ENCODE peak calls at places on chromosomes 2 and 18, in seven cellular contexts. One of them, this sample, is unnamed.

GRCh38 chr18:59748628-59749360 is 51.6 kb upstream of the CCBE1 start:
- DNase-seq in ovary: no peak
- DNase-seq in upper lobe of right lung: no peak
- DNase-seq in left lung: no peak
- DNase-seq in A673: no peak
- DNase-seq in lower lobe of right lung: no peak
- DNase-seq in K562: no peak
- DNase-seq in this sample: no peak

GRCh38 chr2:150672311-150672710 is 184.8 kb upstream of the RND3 start:
- DNase-seq in left lung: no peak
- DNase-seq in ovary: no peak
- DNase-seq in lower lobe of right lung: no peak
- DNase-seq in A673: no peak
- DNase-seq in upper lobe of right lung: no peak
- DNase-seq in K562: no peak
- DNase-seq in this sample: no peak

GRCh38 chr2:15040429-15041084 is 408.0 kb downstream of the LRATD1 start:
- DNase-seq in lower lobe of right lung: no peak
- DNase-seq in K562: no peak
- DNase-seq in ovary: peak; percentile 27
- DNase-seq in A673: peak; percentile 62
- DNase-seq in upper lobe of right lung: no peak
- DNase-seq in left lung: no peak
- DNase-seq in this sample: no peak

GRCh38 chr2:111119004-111119846 is 1.5 kb upstream of the BCL2L11 start:
- DNase-seq in ovary: peak; percentile 33
- DNase-seq in K562: no peak
- DNase-seq in upper lobe of right lung: peak; percentile 69
- DNase-seq in left lung: peak; percentile 83
- DNase-seq in A673: no peak
- DNase-seq in lower lobe of right lung: peak; percentile 57
- DNase-seq in this sample: no peak

GRCh38 chr2:29314816-29315571 is 199.8 kb downstream of the CLIP4 start:
- DNase-seq in left lung: no peak
- DNase-seq in K562: no peak
- DNase-seq in A673: peak; percentile 86
- DNase-seq in ovary: no peak
- DNase-seq in upper lobe of right lung: no peak
- DNase-seq in lower lobe of right lung: peak; percentile 56
- DNase-seq in this sample: no peak

GRCh38 chr2:136185991-136186771 is 68.2 kb upstream of the CXCR4 start:
- DNase-seq in lower lobe of right lung: no peak
- DNase-seq in K562: no peak
- DNase-seq in ovary: no peak
- DNase-seq in upper lobe of right lung: no peak
- DNase-seq in A673: no peak
- DNase-seq in left lung: no peak
- DNase-seq in this sample: no peak

GRCh38 chr2:221997100-221997499 is 301.7 kb downstream of the PAX3 start:
- DNase-seq in K562: no peak
- DNase-seq in lower lobe of right lung: no peak
- DNase-seq in upper lobe of right lung: no peak
- DNase-seq in A673: peak; percentile 35
- DNase-seq in left lung: no peak
- DNase-seq in ovary: no peak
- DNase-seq in this sample: no peak

GRCh38 chr2:177172034-177172880 is 40.3 kb upstream of the HNRNPA3 start:
- DNase-seq in lower lobe of right lung: no peak
- DNase-seq in K562: no peak
- DNase-seq in upper lobe of right lung: no peak
- DNase-seq in A673: no peak
- DNase-seq in left lung: no peak
- DNase-seq in ovary: no peak
- DNase-seq in this sample: no peak

GRCh38 chr2:105961599-105962146 is 217.0 kb downstream of the NCK2 start:
- DNase-seq in ovary: no peak
- DNase-seq in A673: no peak
- DNase-seq in upper lobe of right lung: no peak
- DNase-seq in K562: no peak
- DNase-seq in lower lobe of right lung: no peak
- DNase-seq in left lung: no peak
- DNase-seq in this sample: no peak

GRCh38 chr2:189799531-189799930 is 15.3 kb downstream of the PMS1 start:
- DNase-seq in left lung: no peak
- DNase-seq in upper lobe of right lung: no peak
- DNase-seq in lower lobe of right lung: no peak
- DNase-seq in A673: no peak
- DNase-seq in K562: no peak
- DNase-seq in ovary: no peak
- DNase-seq in this sample: no peak

GRCh38 chr2:12910431-12910830 is 193.7 kb downstream of the TRIB2 start:
- DNase-seq in K562: no peak
- DNase-seq in left lung: no peak
- DNase-seq in lower lobe of right lung: no peak
- DNase-seq in upper lobe of right lung: no peak
- DNase-seq in A673: no peak
- DNase-seq in ovary: no peak
- DNase-seq in this sample: no peak

GRCh38 chr2:74966893-74967292 is 8.4 kb downstream of the POLE4 start:
- DNase-seq in A673: no peak
- DNase-seq in left lung: no peak
- DNase-seq in K562: no peak
- DNase-seq in upper lobe of right lung: no peak
- DNase-seq in ovary: no peak
- DNase-seq in lower lobe of right lung: no peak
- DNase-seq in this sample: no peak

GRCh38 chr2:124996406-124996805 is 971.3 kb downstream of the CNTNAP5 start:
- DNase-seq in ovary: no peak
- DNase-seq in upper lobe of right lung: no peak
- DNase-seq in left lung: no peak
- DNase-seq in A673: no peak
- DNase-seq in lower lobe of right lung: no peak
- DNase-seq in K562: no peak
- DNase-seq in this sample: no peak

GRCh38 chr2:120431386-120432292 is 85.7 kb downstream of the INHBB start:
- DNase-seq in A673: no peak
- DNase-seq in lower lobe of right lung: no peak
- DNase-seq in upper lobe of right lung: peak; percentile 46
- DNase-seq in K562: no peak
- DNase-seq in left lung: peak; percentile 61
- DNase-seq in ovary: no peak
- DNase-seq in this sample: no peak

GRCh38 chr2:16653799-16654198 is 11.8 kb downstream of the CYRIA start:
- DNase-seq in left lung: no peak
- DNase-seq in ovary: no peak
- DNase-seq in K562: no peak
- DNase-seq in lower lobe of right lung: no peak
- DNase-seq in A673: no peak
- DNase-seq in upper lobe of right lung: no peak
- DNase-seq in this sample: no peak

GRCh38 chr2:207830778-207831549 is 61.3 kb upstream of the FZD5 start:
- DNase-seq in A673: no peak
- DNase-seq in lower lobe of right lung: no peak
- DNase-seq in left lung: no peak
- DNase-seq in K562: peak; percentile 51
- DNase-seq in ovary: no peak
- DNase-seq in upper lobe of right lung: no peak
- DNase-seq in this sample: no peak

GRCh38 chr2:25895046-25895445 is 16.8 kb upstream of the ASXL2 start:
- DNase-seq in upper lobe of right lung: no peak
- DNase-seq in K562: no peak
- DNase-seq in left lung: no peak
- DNase-seq in A673: no peak
- DNase-seq in lower lobe of right lung: no peak
- DNase-seq in ovary: no peak
- DNase-seq in this sample: no peak

GRCh38 chr2:40448476-40449079 is 3.3 kb downstream of the SLC8A1 start:
- DNase-seq in A673: peak; percentile 44
- DNase-seq in left lung: no peak
- DNase-seq in ovary: no peak
- DNase-seq in upper lobe of right lung: no peak
- DNase-seq in K562: peak; percentile 8
- DNase-seq in lower lobe of right lung: no peak
- DNase-seq in this sample: no peak

GRCh38 chr18:55763805-55764204 is 175.8 kb upstream of the TCF4 start:
- DNase-seq in lower lobe of right lung: no peak
- DNase-seq in ovary: no peak
- DNase-seq in left lung: no peak
- DNase-seq in A673: peak; percentile 93
- DNase-seq in K562: no peak
- DNase-seq in upper lobe of right lung: no peak
- DNase-seq in this sample: no peak

GRCh38 chr18:43592268-43592667 is 315.0 kb upstream of the SYT4 start:
- DNase-seq in A673: no peak
- DNase-seq in lower lobe of right lung: no peak
- DNase-seq in left lung: no peak
- DNase-seq in upper lobe of right lung: no peak
- DNase-seq in ovary: no peak
- DNase-seq in K562: no peak
- DNase-seq in this sample: no peak

GRCh38 chr2:237405006-237405559 is 8.9 kb downstream of the COL6A3 start:
- DNase-seq in upper lobe of right lung: no peak
- DNase-seq in lower lobe of right lung: no peak
- DNase-seq in left lung: no peak
- DNase-seq in K562: no peak
- DNase-seq in ovary: no peak
- DNase-seq in A673: no peak
- DNase-seq in this sample: no peak

DNA sequence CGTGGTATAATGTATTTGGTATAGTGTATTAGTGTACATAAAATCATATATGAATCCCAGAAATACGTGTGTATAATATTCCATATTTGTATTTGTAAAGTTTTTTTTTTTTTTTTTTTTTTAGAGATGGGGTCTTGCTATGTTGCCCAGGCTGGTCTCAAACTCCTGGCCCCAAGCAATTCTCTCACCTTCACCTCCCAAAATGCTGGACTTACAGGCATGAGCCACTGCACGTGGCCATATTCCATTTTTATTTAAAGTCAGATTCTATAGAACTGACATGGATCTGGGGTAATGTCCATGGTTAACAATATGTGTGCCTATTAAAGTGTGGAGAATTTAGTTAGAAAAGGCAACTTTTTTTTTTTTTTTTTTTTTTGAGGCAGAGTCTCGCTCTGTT is 71.5 kb downstream of the ANTXR1 start:
- DNase-seq in ovary: no peak
- DNase-seq in lower lobe of right lung: no peak
- DNase-seq in left lung: no peak
- DNase-seq in upper lobe of right lung: no peak
- DNase-seq in K562: no peak
- DNase-seq in A673: no peak
- DNase-seq in this sample: no peak
- H3K27ac ChIP-seq in ovary: no peak overlapping the region
- H3K27ac ChIP-seq in lower lobe of right lung: no peak overlapping the region
- H3K27ac ChIP-seq in left lung: no peak overlapping the region
- H3K27ac ChIP-seq in upper lobe of right lung: no peak overlapping the region
- H3K27ac ChIP-seq in K562: no peak overlapping the region
- H3K27ac ChIP-seq in A673: no peak overlapping the region
- H3K27ac ChIP-seq in this sample: no peak overlapping the region

DNA sequence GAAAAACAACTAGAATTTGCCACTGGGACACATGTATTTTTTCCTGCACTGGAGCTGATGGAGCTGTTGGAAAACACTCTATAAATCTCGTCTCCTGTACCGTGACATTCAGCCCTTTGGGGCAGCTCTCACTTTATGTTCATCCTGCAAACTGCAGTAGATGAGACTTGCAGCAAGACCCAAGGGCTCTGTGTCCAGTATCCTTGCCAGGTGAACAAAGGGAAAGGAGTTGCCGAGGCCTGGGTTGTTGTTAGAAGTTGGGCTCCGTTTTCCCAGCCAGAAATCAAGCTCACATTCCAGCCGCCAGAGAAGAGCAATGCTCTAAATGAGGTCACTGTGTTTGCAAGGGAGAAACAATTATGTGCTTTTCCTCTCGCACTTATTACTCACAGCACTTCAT is 285.1 kb downstream of the SLC4A3 start:
- DNase-seq in K562: no peak
- DNase-seq in lower lobe of right lung: no peak
- DNase-seq in upper lobe of right lung: no peak
- DNase-seq in A673: no peak
- DNase-seq in left lung: no peak
- DNase-seq in ovary: peak; percentile 40
- DNase-seq in this sample: no peak
- TF ChIP-seq CTCF in K562: no peak
- TF ChIP-seq CTCF in lower lobe of right lung: no peak
- TF ChIP-seq CTCF in upper lobe of right lung: no peak
- TF ChIP-seq CTCF in A673: no peak
- TF ChIP-seq CTCF in left lung: no peak
- TF ChIP-seq CTCF in ovary: peak; percentile 38
- TF ChIP-seq CTCF in this sample: no peak

GRCh38 chr2:31384771-31385276 is 29.7 kb downstream of the XDH start:
- DNase-seq in ovary: no peak
- DNase-seq in K562: no peak
- DNase-seq in A673: no peak
- DNase-seq in left lung: no peak
- DNase-seq in upper lobe of right lung: no peak
- DNase-seq in lower lobe of right lung: no peak
- DNase-seq in this sample: no peak

GRCh38 chr2:31383471-31384153 is 30.9 kb downstream of the XDH start:
- DNase-seq in K562: no peak
- DNase-seq in left lung: no peak
- DNase-seq in lower lobe of right lung: no peak
- DNase-seq in upper lobe of right lung: no peak
- DNase-seq in A673: no peak
- DNase-seq in ovary: no peak
- DNase-seq in this sample: no peak

GRCh38 chr2:31382452-31383120 is 32.0 kb downstream of the XDH start:
- DNase-seq in upper lobe of right lung: no peak
- DNase-seq in A673: no peak
- DNase-seq in ovary: no peak
- DNase-seq in left lung: no peak
- DNase-seq in K562: no peak
- DNase-seq in lower lobe of right lung: no peak
- DNase-seq in this sample: no peak

GRCh38 chr2:31386172-31386571 is 28.4 kb downstream of the XDH start:
- DNase-seq in lower lobe of right lung: no peak
- DNase-seq in A673: no peak
- DNase-seq in left lung: no peak
- DNase-seq in K562: no peak
- DNase-seq in upper lobe of right lung: no peak
- DNase-seq in ovary: no peak
- DNase-seq in this sample: no peak

DNA sequence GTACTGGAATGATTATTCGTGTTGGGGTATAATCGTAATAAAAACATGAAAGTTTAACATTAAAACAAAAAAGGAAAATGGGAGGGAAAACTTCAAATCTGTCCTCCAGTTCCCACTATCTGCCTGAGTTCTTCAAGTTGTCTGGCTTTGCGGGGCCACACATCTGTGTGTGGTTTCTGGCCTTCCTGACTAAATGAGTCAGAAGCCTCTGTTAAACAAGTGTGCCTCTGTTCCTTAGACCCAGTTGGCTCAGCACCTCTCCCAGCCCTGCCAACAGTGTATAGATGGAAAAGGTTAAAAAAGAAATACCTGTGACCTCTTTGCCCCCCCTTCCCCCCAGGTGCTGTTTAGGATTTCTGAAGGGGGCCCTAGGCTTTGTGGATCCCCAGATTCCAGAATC is 30.2 kb downstream of the XDH start:
- DNase-seq in A673: no peak
- DNase-seq in ovary: no peak
- DNase-seq in lower lobe of right lung: no peak
- DNase-seq in left lung: no peak
- DNase-seq in upper lobe of right lung: no peak
- DNase-seq in K562: no peak
- DNase-seq in this sample: no peak
- H3K27ac ChIP-seq in A673: no peak overlapping the region
- H3K27ac ChIP-seq in ovary: no peak overlapping the region
- H3K27ac ChIP-seq in lower lobe of right lung: no peak overlapping the region
- H3K27ac ChIP-seq in left lung: no peak overlapping the region
- H3K27ac ChIP-seq in upper lobe of right lung: no peak overlapping the region
- H3K27ac ChIP-seq in K562: no peak overlapping the region
- H3K27ac ChIP-seq in this sample: no peak overlapping the region

GRCh38 chr2:109287838-109288237 is 158.8 kb downstream of the SH3RF3 start:
- DNase-seq in lower lobe of right lung: no peak
- DNase-seq in upper lobe of right lung: no peak
- DNase-seq in left lung: no peak
- DNase-seq in ovary: no peak
- DNase-seq in A673: no peak
- DNase-seq in K562: no peak
- DNase-seq in this sample: no peak
- TF ChIP-seq CTCF in lower lobe of right lung: no peak
- TF ChIP-seq CTCF in upper lobe of right lung: no peak
- TF ChIP-seq CTCF in left lung: no peak
- TF ChIP-seq CTCF in ovary: no peak
- TF ChIP-seq CTCF in A673: no peak
- TF ChIP-seq CTCF in K562: no peak
- TF ChIP-seq CTCF in this sample: no peak

This sample was measured in dorsolateral prefrontal cortex.